ENCODE peak calls at places on chromosome 9, in six cellular contexts. S is nucleus accumbens; Y is NAMALWA; G is CD8-positive, alpha-beta memory T cell; R is nephron progenitor cell; L is IMR-90. E is an unnamed sample.

GRCh38 chr9:26296910-26297309 is 595.7 kb downstream of the CAAP1 start:
- DNase-seq in S (no peak), Y (no peak), G (no peak), R (no peak), L (no peak), E (no peak)

GRCh38 chr9:136092741-136093140 is 2.3 kb downstream of the NACC2 start:
- DNase-seq in S (no peak), Y (no peak), G (no peak), R (no peak), L (no peak), E (no peak)

GRCh38 chr9:127970401-127971313 is 10.1 kb downstream of the EEIG1 start:
- DNase-seq in S (no peak), Y (peak; percentile 49), G (peak; percentile 84), R (no peak), L (no peak), E (peak; percentile 73)

GRCh38 chr9:93345630-93346239 is 105.8 kb upstream of the FAM120A start:
- DNase-seq in S (no peak), Y (no peak), G (no peak), R (no peak), L (no peak), E (no peak)

GRCh38 chr9:100324594-100325200 is 28.0 kb downstream of the TEX10 start:
- DNase-seq in S (no peak), Y (peak; percentile 53), G (no peak), R (no peak), L (peak; percentile 74), E (no peak)

GRCh38 chr9:135619599-135619886 is 19.8 kb downstream of the GLT6D1 start:
- DNase-seq in S (no peak), Y (no peak), G (no peak), R (no peak), L (no peak), E (no peak)

GRCh38 chr9:77926314-77926959 is 105.2 kb downstream of the GNAQ start:
- DNase-seq in S (no peak), Y (no peak), G (no peak), R (no peak), L (peak; percentile 76), E (no peak)

GRCh38 chr9:121360975-121361374 is 9.1 kb downstream of the STOM start:
- DNase-seq in S (no peak), Y (no peak), G (no peak), R (no peak), L (peak; percentile 92), E (no peak)

GRCh38 chr9:98365724-98366123 is 110.3 kb upstream of the TBC1D2 start:
- DNase-seq in S (no peak), Y (no peak), G (no peak), R (no peak), L (no peak), E (no peak)

GRCh38 chr9:70675868-70676370 is 261.5 kb upstream of the KLF9 start:
- DNase-seq in S (no peak), Y (no peak), G (no peak), R (no peak), L (no peak), E (no peak)

GRCh38 chr9:91214086-91214485 is 147.6 kb downstream of the AUH start:
- DNase-seq in S (no peak), Y (no peak), G (no peak), R (no peak), L (peak; percentile 39), E (no peak)

GRCh38 chr9:129910628-129911567 is 75.6 kb downstream of the USP20 start:
- DNase-seq in S (no peak), Y (no peak), G (no peak), R (no peak), L (peak; percentile 100), E (no peak)

GRCh38 chr9:78028926-78029325 is 2.7 kb downstream of the GNAQ start:
- DNase-seq in S (no peak), Y (no peak), G (no peak), R (no peak), L (no peak), E (no peak)